ENCODE peak calls at places on chromosomes 4 and X, in five cellular contexts. J is IMR-90, P is SK-N-SH, D is HepG2, Q is K562. U is an unnamed sample.

GRCh38 chrX:52220936-52221335 is 36.2 kb downstream of the MAGED4 start:
- DNase-seq in J (no peak), P (no peak), Q (no peak), D (no peak), U (no peak)

GRCh38 chr4:181775298-181775697 is 467.9 kb upstream of the TENM3 start:
- DNase-seq in Q (no peak), J (no peak), D (no peak), P (no peak), U (no peak)

GRCh38 chrX:111624169-111624568 is 56.8 kb upstream of the ALG13 start:
- DNase-seq in D (no peak), Q (no peak), P (no peak), J (no peak), U (no peak)

GRCh38 chr4:929096-929765 is 2.9 kb downstream of the GAK start:
- DNase-seq in P (peak), D (no peak), Q (no peak), J (no peak), U (no peak)

GRCh38 chrX:37755073-37755472 is 24.8 kb upstream of the CYBB start:
- DNase-seq in Q (no peak), D (no peak), J (no peak), P (no peak), U (no peak)

GRCh38 chr4:186688150-186688943 is 35.3 kb downstream of the FAT1 start:
- DNase-seq in J (no peak), D (peak), Q (no peak), P (no peak), U (no peak)

GRCh38 chr4:186760576-186760975 is 36.9 kb upstream of the FAT1 start:
- DNase-seq in Q (no peak), P (no peak), D (no peak), J (peak), U (no peak)

GRCh38 chrX:129496625-129497024 is 26.7 kb downstream of the SMARCA1 start:
- DNase-seq in Q (no peak), P (no peak), D (no peak), J (peak), U (no peak)

GRCh38 chrX:74119016-74119910 is 184.7 kb upstream of the ZCCHC13 start:
- DNase-seq in J (peak), D (no peak), P (no peak), Q (no peak), U (peak)

GRCh38 chrX:140123446-140123845 is 158.1 kb upstream of the CXorf66 start:
- DNase-seq in Q (no peak), D (no peak), J (no peak), P (no peak), U (no peak)

GRCh38 chrX:33336783-33337182 is 125.4 kb upstream of the DMD start:
- DNase-seq in J (peak), P (no peak), Q (no peak), D (peak), U (peak)

GRCh38 chr4:150305995-150306394 is 227.8 kb downstream of the DCLK2 start:
- DNase-seq in D (no peak), P (no peak), J (peak), Q (no peak), U (no peak)

GRCh38 chr4:107708225-107708624 is 11.8 kb downstream of the PAPSS1 start:
- DNase-seq in J (no peak), Q (no peak), D (no peak), P (no peak), U (no peak)

GRCh38 chrX:87679849-87680248 is 162.2 kb downstream of the KLHL4 start:
- DNase-seq in Q (no peak), P (no peak), D (no peak), J (no peak), U (no peak)

GRCh38 chr4:12926189-12927066 is 557.7 kb downstream of the RAB28 start:
- DNase-seq in Q (no peak), P (no peak), J (no peak), D (peak), U (no peak)

GRCh38 chr4:80045831-80046230 is 27.2 kb downstream of the ANTXR2 start:
- DNase-seq in J (peak), P (no peak), Q (no peak), D (no peak), U (no peak)

GRCh38 chr4:148344382-148344781 is 97.8 kb downstream of the NR3C2 start:
- DNase-seq in Q (no peak), D (no peak), J (no peak), P (no peak), U (no peak)

GRCh38 chr4:107473126-107473525 is 246.9 kb downstream of the PAPSS1 start:
- DNase-seq in Q (no peak), D (no peak), J (no peak), P (peak), U (no peak)

GRCh38 chrX:16140983-16141382 is 17.6 kb downstream of the GRPR start:
- DNase-seq in Q (no peak), J (no peak), P (no peak), D (no peak), U (no peak)

GRCh38 chr4:38523524-38524448 is 140.2 kb upstream of the KLF3 start:
- DNase-seq in Q (peak), D (no peak), J (no peak), P (no peak), U (no peak)

GRCh38 chr4:87005690-87006461 is 71.1 kb downstream of the AFF1 start:
- DNase-seq in Q (no peak), P (peak), J (no peak), D (no peak), U (no peak)

GRCh38 chrX:27435031-27435430 is 28.1 kb downstream of the PPP4R3C start:
- DNase-seq in D (no peak), J (no peak), P (no peak), Q (no peak), U (no peak)

GRCh38 chr4:178296669-178297068 is 854.4 kb upstream of the AGA start:
- DNase-seq in P (no peak), Q (no peak), J (no peak), D (no peak), U (no peak)

GRCh38 chrX:45803383-45803921 is 602.8 kb upstream of the DIPK2B start:
- DNase-seq in J (peak), P (no peak), D (no peak), Q (no peak), U (no peak)

GRCh38 chrX:2782778-2783177 is 30.9 kb downstream of the XG start:
- DNase-seq in Q (no peak), P (no peak), D (no peak), J (no peak), U (no peak)

GRCh38 chr4:140374130-140374477 is 658 bp downstream of the SCOC start:
- DNase-seq in J (no peak), Q (no peak), D (peak), P (no peak), U (no peak)

GRCh38 chrX:12672362-12673106 is 118.7 kb upstream of the PRPS2 start:
- DNase-seq in P (no peak), Q (no peak), J (no peak), D (no peak), U (no peak)
- TF ChIP-seq SMC3 in P (no peak), Q (no peak), J (no peak), D (no peak), U (no peak)

GRCh38 chrX:24025741-24026402 is 1.1 kb downstream of the KLHL15 start:
- DNase-seq in Q (no peak), J (peak), P (no peak), D (no peak), U (peak)
- TF ChIP-seq SMC3 in Q (no peak), J (no peak), P (no peak), D (no peak), U (no peak)

DNA sequence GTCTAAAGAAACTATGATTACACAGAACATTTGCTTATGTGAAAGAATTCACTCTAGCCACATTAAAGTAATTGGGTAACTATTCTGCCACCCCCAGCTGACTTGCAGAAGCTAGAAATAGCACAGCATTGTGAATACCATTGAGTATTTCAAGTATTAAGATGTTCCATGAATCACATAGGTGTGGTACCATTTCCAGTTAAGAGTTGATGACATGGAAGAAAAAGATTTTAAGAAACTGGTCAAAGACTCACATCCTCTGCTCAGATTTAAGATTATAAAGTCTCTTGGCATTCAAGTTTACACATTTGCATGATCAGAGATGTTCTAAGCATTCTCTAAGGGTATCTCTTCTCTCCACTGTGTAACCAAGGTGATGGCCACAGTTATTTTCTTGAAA is 287.5 kb downstream of the CAMK2D start:
- DNase-seq in J (peak), P (no peak), D (no peak), Q (no peak), U (no peak)
- TF ChIP-seq SMC3 in J (no peak), P (no peak), D (no peak), Q (no peak), U (no peak)

GRCh38 chrX:151873096-151873495 is 39.6 kb upstream of the MAGEA4 start:
- DNase-seq in P (no peak), D (no peak), J (no peak), Q (no peak), U (no peak)

GRCh38 chrX:151875270-151876026 is 37.2 kb upstream of the MAGEA4 start:
- DNase-seq in J (no peak), Q (no peak), D (no peak), P (no peak), U (no peak)

GRCh38 chrX:151871244-151871643 is 41.4 kb upstream of the MAGEA4 start:
- DNase-seq in Q (no peak), D (peak), P (no peak), J (peak), U (peak)

DNA sequence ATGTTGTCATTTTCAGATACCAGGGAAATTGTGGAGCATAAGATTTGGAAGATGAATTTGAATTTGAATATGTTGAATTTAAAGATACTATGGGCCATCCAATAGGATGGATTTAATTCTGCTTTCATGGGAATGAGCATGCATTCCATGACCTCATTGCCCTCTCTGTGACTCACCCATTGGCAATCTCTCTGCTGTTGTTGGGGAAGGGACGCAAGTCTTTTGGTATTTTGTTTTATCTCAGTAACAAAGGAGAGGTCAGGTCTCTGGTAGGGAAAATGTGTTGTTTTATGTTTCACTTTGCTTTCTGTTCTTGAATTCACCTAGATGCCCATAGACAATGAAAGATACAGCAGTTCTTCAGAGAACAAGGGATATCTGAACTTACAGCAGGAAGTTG is 42.1 kb upstream of the MAGEA4 start:
- DNase-seq in P (no peak), Q (no peak), J (peak), D (peak), U (peak)
- TF ChIP-seq SMC3 in P (no peak), Q (no peak), J (no peak), D (no peak), U (no peak)

GRCh38 chr4:102586644-102587021 is 85.5 kb downstream of the NFKB1 start:
- DNase-seq in P (no peak), Q (no peak), D (no peak), J (no peak), U (no peak)
- TF ChIP-seq SMC3 in P (no peak), Q (no peak), D (no peak), J (no peak), U (no peak)

DNA sequence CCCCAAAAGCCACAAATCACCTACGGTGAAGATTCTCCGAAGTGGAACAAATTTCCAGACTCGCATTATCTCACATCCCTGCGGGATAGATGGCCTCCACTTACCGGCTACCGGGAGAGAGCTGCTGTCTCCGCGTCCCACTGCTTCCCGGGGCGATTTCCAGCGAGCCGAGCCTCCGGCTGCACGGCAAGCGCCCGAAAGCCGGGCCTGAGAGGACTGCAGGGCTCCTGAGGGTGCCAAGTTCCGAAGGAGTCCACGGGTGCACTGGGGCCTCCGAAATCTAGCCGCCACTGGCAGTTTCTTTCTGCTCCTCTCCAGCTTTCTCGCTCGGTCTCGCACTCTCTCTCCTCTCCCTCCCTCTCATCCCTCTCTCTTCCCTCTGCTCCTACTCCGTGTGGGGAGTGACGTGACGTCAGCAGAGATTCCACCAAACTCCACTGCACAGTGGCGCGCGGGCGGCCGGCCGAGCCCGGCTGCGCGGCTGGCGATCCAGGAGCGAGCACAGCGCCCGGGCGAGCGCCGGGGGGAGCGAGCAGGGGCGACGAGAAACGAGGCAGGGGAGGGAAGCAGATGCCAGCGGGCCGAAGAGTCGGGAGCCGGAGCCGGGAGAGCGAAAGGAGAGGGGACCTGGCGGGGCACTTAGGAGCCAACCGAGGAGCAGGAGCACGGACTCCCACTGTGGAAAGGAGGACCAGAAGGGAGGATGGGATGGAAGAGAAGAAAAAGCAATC is 14.0 kb upstream of the PITX2 start:
- DNase-seq in Q (no peak), P (no peak), J (peak), D (no peak), U (peak)
- TF ChIP-seq SMC3 in Q (no peak), P (no peak), J (no peak), D (no peak), U (no peak)

DNA sequence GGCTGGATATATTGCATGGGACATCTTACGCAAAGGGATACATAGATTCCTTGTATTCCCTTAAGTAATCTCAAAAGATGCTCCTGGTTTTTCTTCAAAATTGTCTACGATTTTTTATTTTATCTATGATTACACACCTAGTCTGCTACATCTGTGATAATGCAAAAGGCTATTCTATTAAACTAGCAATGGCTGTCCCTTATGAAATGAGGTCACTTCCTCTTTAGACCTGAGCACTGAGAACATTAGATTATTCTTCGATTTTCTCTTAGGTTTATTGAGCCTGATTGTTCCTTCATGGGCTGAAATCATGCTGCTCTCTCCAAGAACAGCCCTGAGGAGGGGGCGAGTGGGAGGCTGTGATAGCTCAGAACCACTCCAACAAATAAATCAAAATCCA is 126.8 kb upstream of the ENPP6 start:
- DNase-seq in D (no peak), P (no peak), Q (no peak), J (no peak), U (no peak)
- TF ChIP-seq SMC3 in D (no peak), P (no peak), Q (no peak), J (no peak), U (no peak)

DNA sequence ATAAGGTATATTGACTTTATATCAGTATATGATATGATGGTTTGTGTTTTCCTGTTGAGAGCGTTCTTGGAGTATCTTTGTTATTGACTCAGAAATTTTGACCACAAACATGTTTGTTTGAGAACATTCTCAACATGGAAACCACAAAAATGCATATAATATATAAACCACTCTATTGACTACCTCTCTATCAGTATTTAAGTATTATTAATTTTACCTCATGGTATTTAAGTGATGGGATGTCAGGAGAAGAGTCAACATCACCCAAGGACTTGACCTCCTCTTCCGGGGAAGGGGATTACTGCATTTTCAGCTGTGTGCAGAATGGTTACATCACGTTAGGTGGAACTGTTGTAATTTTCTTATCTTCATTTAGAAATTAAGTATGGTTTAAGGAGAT is 54.3 kb upstream of the PUDP start:
- DNase-seq in J (no peak), Q (no peak), D (no peak), P (no peak), U (no peak)
- TF ChIP-seq SMC3 in J (no peak), Q (no peak), D (no peak), P (no peak), U (no peak)